ENCODE peak calls at places on chromosomes 1 and 21, in seven cellular contexts. S, Y, D, O, K, Q and I are unnamed samples.

GRCh38 chr1:200180821-200181220 is 153.3 kb downstream of the NR5A2 start:
- DNase-seq in S (peak; percentile 11), Y (no peak), D (peak; percentile 12), O (no peak), K (no peak), Q (peak; percentile 14), I (no peak)

GRCh38 chr1:161921990-161922389 is 101.7 kb downstream of the OLFML2B start:
- DNase-seq in S (no peak), Y (no peak), D (no peak), O (no peak), K (no peak), Q (peak; percentile 39), I (no peak)

GRCh38 chr1:56380556-56380955 is 198.8 kb downstream of the PLPP3 start:
- DNase-seq in S (no peak), Y (no peak), D (no peak), O (no peak), K (no peak), Q (no peak), I (no peak)

GRCh38 chr1:179586107-179586823 is 5.4 kb upstream of the TDRD5 start:
- DNase-seq in S (peak; percentile 15), Y (peak; percentile 81), D (peak; percentile 15), O (peak; percentile 50), K (peak; percentile 78), Q (no peak), I (no peak)

GRCh38 chr1:232477728-232478127 is 152.2 kb downstream of the SIPA1L2 start:
- DNase-seq in S (peak; percentile 31), Y (no peak), D (peak; percentile 87), O (no peak), K (no peak), Q (peak; percentile 94), I (peak; percentile 94)

GRCh38 chr1:56551691-56552090 is 27.7 kb downstream of the PLPP3 start:
- DNase-seq in S (no peak), Y (no peak), D (no peak), O (no peak), K (no peak), Q (no peak), I (no peak)

GRCh38 chr1:178659789-178660208 is 65.2 kb upstream of the RALGPS2 start:
- DNase-seq in S (no peak), Y (no peak), D (no peak), O (no peak), K (no peak), Q (no peak), I (no peak)

GRCh38 chr1:223177681-223178080 is 34.6 kb upstream of the TLR5 start:
- DNase-seq in S (peak; percentile 23), Y (peak; percentile 47), D (no peak), O (no peak), K (no peak), Q (no peak), I (no peak)

GRCh38 chr1:89546082-89546889 is 21.7 kb downstream of the LRRC8B start:
- DNase-seq in S (no peak), Y (no peak), D (peak; percentile 50), O (no peak), K (no peak), Q (peak; percentile 68), I (no peak)

GRCh38 chr1:62271932-62272728 is 47.1 kb downstream of the KANK4 start:
- DNase-seq in S (no peak), Y (no peak), D (no peak), O (no peak), K (no peak), Q (no peak), I (no peak)

GRCh38 chr1:99601709-99602403 is 44.1 kb upstream of the PALMD start:
- DNase-seq in S (no peak), Y (no peak), D (no peak), O (no peak), K (no peak), Q (no peak), I (no peak)

GRCh38 chr1:19504796-19505693 is 19.7 kb upstream of the CAPZB start:
- DNase-seq in S (peak; percentile 48), Y (no peak), D (peak; percentile 20), O (no peak), K (no peak), Q (peak; percentile 93), I (no peak)

GRCh38 chr1:67831850-67832513 is 1.3 kb downstream of the GNG12 start:
- DNase-seq in S (peak; percentile 42), Y (peak; percentile 77), D (peak; percentile 82), O (peak; percentile 40), K (peak; percentile 76), Q (peak; percentile 69), I (peak; percentile 37)

GRCh38 chr21:36059823-36060158 is 535 bp downstream of the SETD4 start:
- DNase-seq in S (peak; percentile 29), Y (peak; percentile 85), D (no peak), O (peak; percentile 43), K (peak; percentile 82), Q (peak; percentile 39), I (no peak)

GRCh38 chr21:45971487-45972352 is 9.8 kb upstream of the COL6A1 start:
- DNase-seq in S (peak; percentile 74), Y (peak; percentile 51), D (no peak), O (peak; percentile 76), K (peak; percentile 64), Q (no peak), I (no peak)

GRCh38 chr1:25360596-25361581 is 22.8 kb downstream of the TMEM50A start:
- DNase-seq in S (peak; percentile 12), Y (no peak), D (peak; percentile 25), O (no peak), K (no peak), Q (peak; percentile 85), I (no peak)

GRCh38 chr1:186271032-186271431 is 104.0 kb downstream of the TPR start:
- DNase-seq in S (no peak), Y (no peak), D (no peak), O (no peak), K (no peak), Q (no peak), I (no peak)

GRCh38 chr1:154960446-154961136 is 991 bp downstream of the PYGO2 start:
- DNase-seq in S (no peak), Y (no peak), D (no peak), O (no peak), K (no peak), Q (no peak), I (no peak)

GRCh38 chr1:118143828-118144227 is 41.2 kb downstream of the SPAG17 start:
- DNase-seq in S (no peak), Y (no peak), D (peak; percentile 5), O (no peak), K (no peak), Q (no peak), I (no peak)

GRCh38 chr1:118143136-118143535 is 41.9 kb downstream of the SPAG17 start:
- DNase-seq in S (no peak), Y (no peak), D (peak; percentile 45), O (no peak), K (no peak), Q (no peak), I (no peak)

GRCh38 chr1:118144777-118145176 is 40.3 kb downstream of the SPAG17 start:
- DNase-seq in S (no peak), Y (no peak), D (no peak), O (no peak), K (no peak), Q (no peak), I (no peak)

GRCh38 chr1:118145736-118146135 is 39.3 kb downstream of the SPAG17 start:
- DNase-seq in S (no peak), Y (no peak), D (no peak), O (no peak), K (no peak), Q (no peak), I (no peak)

GRCh38 chr1:118142546-118142945 is 42.5 kb downstream of the SPAG17 start:
- DNase-seq in S (no peak), Y (no peak), D (no peak), O (no peak), K (no peak), Q (no peak), I (no peak)
- H3K4me3 ChIP-seq in S (no peak overlapping the region), Y (no peak overlapping the region), D (no peak overlapping the region), O (no peak overlapping the region), K (no peak overlapping the region), Q (no peak overlapping the region), I (no peak overlapping the region)

DNA sequence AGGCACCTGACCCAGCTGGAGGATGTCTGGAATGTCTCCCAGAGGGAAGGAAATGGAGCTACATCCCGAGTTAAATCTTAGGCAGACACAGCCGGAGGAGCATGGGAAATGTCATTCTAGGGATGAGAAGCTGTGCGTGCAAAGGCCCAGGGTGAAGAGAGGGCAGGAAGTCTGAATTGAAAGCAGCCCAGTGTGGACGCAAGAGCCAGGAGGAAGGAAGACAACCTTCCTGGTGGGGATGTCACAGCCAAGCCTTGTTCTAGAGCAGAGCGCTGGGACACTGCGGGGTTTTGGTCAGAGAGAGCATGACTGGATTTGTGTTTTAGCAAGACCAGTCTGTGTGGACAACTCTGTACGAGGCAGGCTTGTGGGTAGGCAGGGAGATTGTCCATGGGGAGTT is 11.6 kb downstream of the SLC5A9 start:
- DNase-seq in S (no peak), Y (no peak), D (no peak), O (no peak), K (no peak), Q (no peak), I (no peak)
- TF ChIP-seq CTCF in S (no peak), Y (no peak), D (no peak), O (no peak), K (no peak), Q (no peak), I (no peak)

GRCh38 chr1:193580419-193580818 is 394.0 kb upstream of the B3GALT2 start:
- DNase-seq in S (no peak), Y (no peak), D (no peak), O (no peak), K (no peak), Q (no peak), I (no peak)
- H3K27me3 ChIP-seq in S (no peaks in the 10 kb centered on the region), Y (no peaks in the 10 kb centered on the region), D (peaks cover 2% of the 10 kb centered on the region), O (no peaks in the 10 kb centered on the region), K (no peaks in the 10 kb centered on the region), Q (no peaks in the 10 kb centered on the region), I (no peaks in the 10 kb centered on the region)

DNA sequence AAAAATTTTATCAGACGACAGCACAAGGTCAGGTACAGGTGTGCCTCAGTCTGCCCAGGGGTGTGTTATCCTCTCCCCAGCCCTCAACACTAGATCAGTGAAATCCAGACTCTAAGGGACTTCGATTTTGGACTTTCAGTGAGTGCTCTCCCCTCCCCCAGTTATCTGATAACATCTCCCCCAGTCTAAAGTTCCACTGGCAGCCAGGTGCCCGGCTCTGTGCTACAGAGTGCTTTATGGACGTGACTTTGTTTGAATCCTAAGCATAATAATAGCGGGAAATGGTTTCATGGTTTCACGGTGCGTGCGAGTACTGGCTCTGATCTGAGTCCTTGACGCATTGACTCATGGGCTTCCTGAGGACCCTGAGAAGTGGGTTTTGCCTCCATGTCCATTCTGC is 3.2 kb downstream of the SPSB1 start:
- DNase-seq in S (no peak), Y (no peak), D (no peak), O (no peak), K (no peak), Q (no peak), I (no peak)
- H3K4me3 ChIP-seq in S (no peak overlapping the region), Y (no peak overlapping the region), D (no peak overlapping the region), O (no peak overlapping the region), K (no peak overlapping the region), Q (no peak overlapping the region), I (no peak overlapping the region)